ENCODE peak calls at places on chromosomes 1 and 21, in eight cellular contexts. E is NCI-H2081, W is body of pancreas, I is head of caudate nucleus, F is heart right ventricle, N is NCI-H1105 treated with DMSO at 0.1 percent for 48 hours, O is left colon, K is WTC11. U is an unnamed sample.

GRCh38 chr1:158177705-158178450 is 2.8 kb upstream of the CD1D start:
- DNase-seq in E (no peak), W (peak; percentile 93), I (peak; percentile 73), F (peak; percentile 95), N (peak; percentile 78), O (peak; percentile 97), K (peak; percentile 95), U (peak; percentile 37)

GRCh38 chr1:167429612-167430011 is 88.7 kb downstream of the CD247 start:
- DNase-seq in E (no peak), W (no peak), I (no peak), F (no peak), N (no peak), O (no peak), K (no peak), U (no peak)

GRCh38 chr1:203559523-203559922 is 65.6 kb downstream of the OPTC start:
- DNase-seq in E (no peak), W (no peak), I (no peak), F (no peak), N (no peak), O (no peak), K (no peak), U (peak; percentile 82)

GRCh38 chr1:191963286-191963685 is 195.0 kb upstream of the RGS18 start:
- DNase-seq in E (no peak), W (no peak), I (no peak), F (no peak), N (no peak), O (no peak), K (no peak), U (no peak)

GRCh38 chr1:183877321-183877720 is 72.4 kb downstream of the RGL1 start:
- DNase-seq in E (no peak), W (peak; percentile 70), I (peak; percentile 65), F (peak; percentile 43), N (no peak), O (peak; percentile 30), K (no peak), U (peak; percentile 68)

GRCh38 chr1:109167114-109167513 is 46.6 kb upstream of the SARS1 start:
- DNase-seq in E (no peak), W (no peak), I (no peak), F (no peak), N (no peak), O (no peak), K (no peak), U (no peak)

GRCh38 chr1:62457955-62458354 is 21.1 kb downstream of the USP1 start:
- DNase-seq in E (no peak), W (no peak), I (no peak), F (no peak), N (no peak), O (no peak), K (no peak), U (no peak)

GRCh38 chr1:116763787-116764465 is 9.7 kb downstream of the CD2 start:
- DNase-seq in E (no peak), W (peak; percentile 71), I (no peak), F (no peak), N (no peak), O (peak; percentile 50), K (peak; percentile 55), U (no peak)

GRCh38 chr21:37219766-37220432 is 47.2 kb downstream of the VPS26C start:
- DNase-seq in E (no peak), W (no peak), I (no peak), F (no peak), N (peak; percentile 16), O (no peak), K (no peak), U (no peak)

GRCh38 chr1:116510361-116510760 is 60.5 kb downstream of the CD58 start:
- DNase-seq in E (no peak), W (no peak), I (no peak), F (no peak), N (no peak), O (no peak), K (no peak), U (no peak)

GRCh38 chr1:85654066-85654782 is 54.0 kb downstream of the ZNHIT6 start:
- DNase-seq in E (no peak), W (no peak), I (no peak), F (no peak), N (no peak), O (no peak), K (no peak), U (no peak)

GRCh38 chr1:35558374-35559316 is 1.0 kb downstream of the NCDN start:
- DNase-seq in E (peak; percentile 40), W (no peak), I (no peak), F (no peak), N (no peak), O (no peak), K (peak; percentile 49), U (no peak)

GRCh38 chr1:111812306-111812705 is 56.6 kb downstream of the DDX20 start:
- DNase-seq in E (no peak), W (no peak), I (no peak), F (no peak), N (no peak), O (no peak), K (no peak), U (no peak)

GRCh38 chr1:109161836-109162606 is 48.1 kb downstream of the ELAPOR1 start:
- DNase-seq in E (no peak), W (peak; percentile 26), I (peak; percentile 62), F (peak; percentile 34), N (no peak), O (no peak), K (no peak), U (peak; percentile 73)

GRCh38 chr1:31984419-31985347 is 29.0 kb upstream of the KHDRBS1 start:
- DNase-seq in E (no peak), W (no peak), I (no peak), F (no peak), N (peak; percentile 39), O (no peak), K (no peak), U (peak; percentile 13)

GRCh38 chr1:32500387-32501209 is 35.7 kb downstream of the ZBTB8B start:
- DNase-seq in E (peak; percentile 76), W (peak; percentile 73), I (peak; percentile 52), F (peak; percentile 81), N (peak; percentile 74), O (peak; percentile 68), K (peak; percentile 75), U (peak; percentile 47)

GRCh38 chr1:222994506-222995229 is 148.4 kb downstream of the TLR5 start:
- DNase-seq in E (no peak), W (no peak), I (no peak), F (no peak), N (no peak), O (no peak), K (no peak), U (peak; percentile 62)

GRCh38 chr1:32748348-32748747 is 45.8 kb upstream of the SYNC start:
- DNase-seq in E (no peak), W (no peak), I (no peak), F (no peak), N (no peak), O (no peak), K (no peak), U (no peak)

GRCh38 chr1:106584127-106584526 is 472.3 kb upstream of the PRMT6 start:
- DNase-seq in E (no peak), W (no peak), I (no peak), F (no peak), N (no peak), O (no peak), K (no peak), U (no peak)

GRCh38 chr1:245043617-245043952 is 111.2 kb upstream of the KIF26B start:
- DNase-seq in E (no peak), W (no peak), I (no peak), F (no peak), N (no peak), O (no peak), K (no peak), U (no peak)

GRCh38 chr1:212207118-212207517 is 78.1 kb upstream of the PPP2R5A start:
- DNase-seq in E (no peak), W (no peak), I (no peak), F (no peak), N (no peak), O (no peak), K (no peak), U (no peak)

GRCh38 chr1:204623365-204623893 is 62.1 kb downstream of the LRRN2 start:
- DNase-seq in E (no peak), W (peak; percentile 17), I (peak; percentile 58), F (no peak), N (no peak), O (peak; percentile 40), K (no peak), U (peak; percentile 28)

GRCh38 chr1:15056515-15057285 is 96.8 kb upstream of the TMEM51 start:
- DNase-seq in E (no peak), W (no peak), I (no peak), F (no peak), N (no peak), O (no peak), K (no peak), U (peak; percentile 16)

GRCh38 chr1:16163882-16164820 is 8.3 kb upstream of the EPHA2 start:
- DNase-seq in E (peak; percentile 84), W (peak; percentile 43), I (no peak), F (no peak), N (peak; percentile 85), O (no peak), K (no peak), U (peak; percentile 94)

GRCh38 chr1:9473032-9473792 is 66.1 kb upstream of the SLC25A33 start:
- DNase-seq in E (peak; percentile 53), W (peak; percentile 23), I (peak; percentile 14), F (peak; percentile 59), N (no peak), O (peak; percentile 50), K (no peak), U (peak; percentile 89)

GRCh38 chr1:187067160-187067559 is 238.4 kb downstream of the PLA2G4A start:
- DNase-seq in E (peak; percentile 99), W (no peak), I (no peak), F (no peak), N (peak; percentile 78), O (no peak), K (no peak), U (no peak)

GRCh38 chr21:25568230-25568629 is 39.1 kb downstream of the MRPL39 start:
- DNase-seq in E (no peak), W (peak; percentile 16), I (no peak), F (peak; percentile 11), N (no peak), O (peak; percentile 32), K (no peak), U (no peak)

GRCh38 chr1:53620620-53620957 is 118.4 kb downstream of the GLIS1 start:
- DNase-seq in E (no peak), W (no peak), I (no peak), F (no peak), N (no peak), O (peak; percentile 19), K (no peak), U (no peak)

GRCh38 chr1:209455133-209455532 is 128.4 kb upstream of the CAMK1G start:
- DNase-seq in E (peak; percentile 66), W (no peak), I (no peak), F (no peak), N (peak; percentile 69), O (no peak), K (no peak), U (peak; percentile 32)

GRCh38 chr1:22289251-22289995 is 146.5 kb upstream of the WNT4 start:
- DNase-seq in E (no peak), W (no peak), I (no peak), F (no peak), N (no peak), O (no peak), K (no peak), U (no peak)

GRCh38 chr1:83856381-83856780 is 142.6 kb downstream of the TTLL7 start:
- DNase-seq in E (no peak), W (no peak), I (no peak), F (no peak), N (no peak), O (no peak), K (no peak), U (no peak)

GRCh38 chr1:22320703-22321344 is 130.8 kb upstream of the ZBTB40 start:
- DNase-seq in E (peak; percentile 94), W (no peak), I (no peak), F (no peak), N (no peak), O (no peak), K (no peak), U (no peak)

GRCh38 chr21:45607922-45608295 is 35.6 kb upstream of the PCBP3 start:
- DNase-seq in E (no peak), W (no peak), I (peak; percentile 9), F (no peak), N (no peak), O (no peak), K (no peak), U (no peak)

GRCh38 chr1:165397945-165398344 is 41.4 kb upstream of the LMX1A start:
- DNase-seq in E (no peak), W (peak; percentile 17), I (no peak), F (peak; percentile 20), N (no peak), O (no peak), K (no peak), U (peak; percentile 62)

U was measured in stromal cell of bone marrow.